ENCODE peak calls at places on chromosomes 1 and 21, in six cellular contexts. N is amniotic stem cell, J is fibroblast of the aortic adventitia, U is lower leg skin, L is M059J, E is adipocyte. V is an unnamed sample.

GRCh38 chr21:30444204-30444603 is 4.1 kb downstream of the KRTAP15-1 start:
- DNase-seq in L (no peak), N (no peak), U (no peak), J (no peak), E (no peak), V (no peak)

GRCh38 chr1:218669431-218669830 is 324.3 kb downstream of the TGFB2 start:
- DNase-seq in E (no peak), U (no peak), N (no peak), J (peak), L (peak), V (no peak)

GRCh38 chr1:22440582-22440981 is 11.1 kb upstream of the ZBTB40 start:
- DNase-seq in L (no peak), E (no peak), J (no peak), N (no peak), U (no peak), V (no peak)

GRCh38 chr1:39575191-39576015 is 1.2 kb downstream of the PABPC4 start:
- DNase-seq in U (peak), E (peak), N (peak), J (peak), L (peak), V (peak)

GRCh38 chr1:59150537-59151386 is 146.1 kb upstream of the FGGY start:
- DNase-seq in U (peak), L (peak), J (peak), E (peak), N (peak), V (no peak)

GRCh38 chr1:17198476-17199258 is 6.3 kb upstream of the PADI1 start:
- DNase-seq in N (no peak), E (no peak), L (peak), J (no peak), U (peak), V (no peak)

GRCh38 chr1:171257207-171258052 is 9.1 kb downstream of the FMO1 start:
- DNase-seq in J (peak), U (peak), N (no peak), E (peak), L (no peak), V (no peak)

GRCh38 chr1:86704456-86704971 is at the start of gene SH3GLB1:
- DNase-seq in N (peak), J (peak), U (peak), E (peak), L (peak), V (peak)